ENCODE peak calls at places on chromosome 19, in six cellular contexts. One of them, this sample, is unnamed.

GRCh38 chr19:18460313-18460712 is 22.4 kb upstream of the ISYNA1 start:
- DNase-seq in uterus: peak
- DNase-seq in H54: no peak
- DNase-seq in body of pancreas: peak
- DNase-seq in HCT116: no peak
- DNase-seq in endothelial cell of umbilical vein: no peak
- DNase-seq in this sample: no peak

GRCh38 chr19:32453736-32454135 is 48.2 kb downstream of the DPY19L3 start:
- DNase-seq in uterus: no peak
- DNase-seq in H54: no peak
- DNase-seq in body of pancreas: no peak
- DNase-seq in HCT116: no peak
- DNase-seq in endothelial cell of umbilical vein: peak
- DNase-seq in this sample: no peak

GRCh38 chr19:22422220-22422619 is at the start of gene ZNF98:
- DNase-seq in uterus: peak
- DNase-seq in H54: no peak
- DNase-seq in body of pancreas: peak
- DNase-seq in HCT116: no peak
- DNase-seq in endothelial cell of umbilical vein: no peak
- DNase-seq in this sample: no peak

GRCh38 chr19:4524808-4525562 is 6.7 kb upstream of the PLIN4 start:
- DNase-seq in uterus: no peak
- DNase-seq in H54: peak
- DNase-seq in body of pancreas: peak
- DNase-seq in HCT116: peak
- DNase-seq in endothelial cell of umbilical vein: peak
- DNase-seq in this sample: peak

GRCh38 chr19:8366121-8366581 is 2.2 kb downstream of the ANGPTL4 start:
- DNase-seq in uterus: no peak
- DNase-seq in H54: peak
- DNase-seq in body of pancreas: peak
- DNase-seq in HCT116: no peak
- DNase-seq in endothelial cell of umbilical vein: no peak
- DNase-seq in this sample: no peak

GRCh38 chr19:32459199-32459865 is 53.8 kb downstream of the DPY19L3 start:
- DNase-seq in uterus: no peak
- DNase-seq in H54: no peak
- DNase-seq in body of pancreas: no peak
- DNase-seq in HCT116: no peak
- DNase-seq in endothelial cell of umbilical vein: no peak
- DNase-seq in this sample: no peak

GRCh38 chr19:35083678-35084077 is 31.9 kb upstream of the FXYD3 start:
- DNase-seq in uterus: no peak
- DNase-seq in H54: no peak
- DNase-seq in body of pancreas: no peak
- DNase-seq in HCT116: no peak
- DNase-seq in endothelial cell of umbilical vein: no peak
- DNase-seq in this sample: no peak

GRCh38 chr19:32749361-32749760 is 29.8 kb downstream of the TDRD12 start:
- DNase-seq in uterus: no peak
- DNase-seq in H54: no peak
- DNase-seq in body of pancreas: no peak
- DNase-seq in HCT116: no peak
- DNase-seq in endothelial cell of umbilical vein: no peak
- DNase-seq in this sample: no peak

GRCh38 chr19:50817941-50818858 is 5.4 kb downstream of the KLK1 start:
- DNase-seq in uterus: no peak
- DNase-seq in H54: peak
- DNase-seq in body of pancreas: peak
- DNase-seq in HCT116: peak
- DNase-seq in endothelial cell of umbilical vein: peak
- DNase-seq in this sample: peak

GRCh38 chr19:42514449-42514848 is 13.8 kb downstream of the CEACAM1 start:
- DNase-seq in uterus: no peak
- DNase-seq in H54: no peak
- DNase-seq in body of pancreas: no peak
- DNase-seq in HCT116: no peak
- DNase-seq in endothelial cell of umbilical vein: no peak
- DNase-seq in this sample: no peak

GRCh38 chr19:42074513-42075363 is 1.2 kb upstream of the ZNF574 start:
- DNase-seq in uterus: peak
- DNase-seq in H54: no peak
- DNase-seq in body of pancreas: peak
- DNase-seq in HCT116: no peak
- DNase-seq in endothelial cell of umbilical vein: no peak
- DNase-seq in this sample: peak

GRCh38 chr19:56258272-56258671 is 14.3 kb upstream of the EDDM13 start:
- DNase-seq in uterus: no peak
- DNase-seq in H54: no peak
- DNase-seq in body of pancreas: no peak
- DNase-seq in HCT116: no peak
- DNase-seq in endothelial cell of umbilical vein: no peak
- DNase-seq in this sample: no peak

DNA sequence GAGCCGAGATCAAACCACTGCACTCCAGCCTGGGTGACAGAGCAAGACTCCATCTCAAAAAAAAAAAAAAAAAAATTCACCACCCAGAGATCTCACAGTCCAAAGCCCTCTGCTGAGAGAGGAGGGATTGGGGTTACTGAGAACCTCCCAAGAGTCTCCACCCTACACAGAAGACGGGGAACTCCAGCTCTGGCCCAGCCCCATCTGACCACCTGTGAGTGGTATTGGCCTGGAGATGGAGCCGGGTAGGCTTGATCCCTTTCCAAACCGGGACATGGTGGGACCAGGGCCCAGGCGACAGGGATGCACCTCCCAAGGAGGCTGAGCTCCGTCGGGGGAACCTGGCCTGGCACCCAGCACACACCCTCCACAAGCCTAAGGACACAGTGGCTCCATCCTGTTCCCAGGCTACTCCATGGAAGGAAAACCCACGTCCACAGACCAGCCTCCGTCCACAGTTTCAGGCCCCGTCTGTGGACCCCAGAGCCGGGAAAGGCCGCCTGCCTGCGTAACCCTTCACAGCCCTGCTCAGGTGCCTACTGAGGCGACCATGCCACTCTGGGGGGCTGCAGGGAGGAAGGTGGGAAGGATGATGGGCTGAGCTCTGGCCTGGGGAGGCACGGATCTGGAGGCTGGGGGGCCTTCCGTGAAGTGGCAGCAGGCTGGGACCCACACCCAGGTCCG is 1.8 kb downstream of the TMEM259 start:
- DNase-seq in uterus: no peak
- DNase-seq in H54: no peak
- DNase-seq in body of pancreas: peak
- DNase-seq in HCT116: no peak
- DNase-seq in endothelial cell of umbilical vein: no peak
- DNase-seq in this sample: no peak
- TF ChIP-seq POLR2A in uterus: no peak
- TF ChIP-seq POLR2A in H54: no peak
- TF ChIP-seq POLR2A in body of pancreas: no peak
- TF ChIP-seq POLR2A in HCT116: no peak
- TF ChIP-seq POLR2A in endothelial cell of umbilical vein: no peak
- TF ChIP-seq POLR2A in this sample: no peak

DNA sequence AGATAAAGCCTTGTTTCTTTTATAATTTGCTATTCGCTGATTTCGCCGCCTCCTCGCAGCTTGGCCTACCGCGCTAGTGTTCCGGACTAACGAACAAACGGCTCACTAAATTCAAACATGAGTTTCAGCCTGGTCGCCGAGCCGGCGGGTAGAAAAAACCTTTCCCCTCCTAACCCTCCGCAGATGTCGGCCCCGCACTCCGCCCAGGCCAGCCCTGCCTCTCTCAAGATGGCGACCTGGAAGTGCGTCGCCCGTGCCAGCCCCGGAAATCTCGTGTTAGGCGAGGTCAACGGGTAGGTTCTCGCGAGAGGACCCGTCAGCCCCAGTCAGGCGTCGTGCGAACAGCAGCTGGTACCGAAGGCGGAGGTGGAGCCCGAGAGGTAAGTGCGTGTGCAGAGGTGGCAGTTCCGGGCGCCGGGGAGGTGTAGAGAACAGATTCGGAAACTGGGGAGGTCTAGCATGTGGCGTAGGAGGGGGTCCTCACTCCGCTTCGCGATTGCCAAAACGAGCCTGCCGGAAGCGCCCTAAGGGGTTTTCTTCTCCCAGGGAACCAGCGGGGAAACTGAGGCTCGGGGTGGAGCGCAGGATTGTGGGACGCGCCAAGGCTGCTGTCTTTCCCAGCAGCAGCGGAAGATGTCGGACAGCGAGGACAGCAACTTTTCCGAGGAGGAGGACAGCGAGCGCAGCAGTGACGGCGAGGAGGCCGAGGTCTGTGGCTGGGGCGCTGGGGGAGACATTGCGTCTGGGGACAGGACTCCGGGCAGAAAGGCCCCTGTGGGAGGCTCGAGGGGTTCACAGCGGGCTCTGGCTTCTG is at the start of gene SUPT5H:
- DNase-seq in uterus: peak
- DNase-seq in H54: peak
- DNase-seq in body of pancreas: peak
- DNase-seq in HCT116: peak
- DNase-seq in endothelial cell of umbilical vein: peak
- DNase-seq in this sample: peak
- TF ChIP-seq POLR2A in uterus: peak
- TF ChIP-seq POLR2A in H54: peak
- TF ChIP-seq POLR2A in body of pancreas: peak
- TF ChIP-seq POLR2A in HCT116: peak
- TF ChIP-seq POLR2A in endothelial cell of umbilical vein: peak
- TF ChIP-seq POLR2A in this sample: peak

GRCh38 chr19:2973229-2973628 is 4.1 kb upstream of the TLE6 start:
- DNase-seq in uterus: peak
- DNase-seq in H54: no peak
- DNase-seq in body of pancreas: no peak
- DNase-seq in HCT116: no peak
- DNase-seq in endothelial cell of umbilical vein: no peak
- DNase-seq in this sample: no peak
- TF ChIP-seq POLR2A in uterus: no peak
- TF ChIP-seq POLR2A in H54: no peak
- TF ChIP-seq POLR2A in body of pancreas: no peak
- TF ChIP-seq POLR2A in HCT116: no peak
- TF ChIP-seq POLR2A in endothelial cell of umbilical vein: no peak
- TF ChIP-seq POLR2A in this sample: no peak

GRCh38 chr19:6577410-6578125 is 13.4 kb downstream of the CD70 start:
- DNase-seq in uterus: no peak
- DNase-seq in H54: no peak
- DNase-seq in body of pancreas: no peak
- DNase-seq in HCT116: no peak
- DNase-seq in endothelial cell of umbilical vein: peak
- DNase-seq in this sample: no peak
- TF ChIP-seq POLR2A in uterus: no peak
- TF ChIP-seq POLR2A in H54: no peak
- TF ChIP-seq POLR2A in body of pancreas: no peak
- TF ChIP-seq POLR2A in HCT116: no peak
- TF ChIP-seq POLR2A in endothelial cell of umbilical vein: no peak
- TF ChIP-seq POLR2A in this sample: peak

DNA sequence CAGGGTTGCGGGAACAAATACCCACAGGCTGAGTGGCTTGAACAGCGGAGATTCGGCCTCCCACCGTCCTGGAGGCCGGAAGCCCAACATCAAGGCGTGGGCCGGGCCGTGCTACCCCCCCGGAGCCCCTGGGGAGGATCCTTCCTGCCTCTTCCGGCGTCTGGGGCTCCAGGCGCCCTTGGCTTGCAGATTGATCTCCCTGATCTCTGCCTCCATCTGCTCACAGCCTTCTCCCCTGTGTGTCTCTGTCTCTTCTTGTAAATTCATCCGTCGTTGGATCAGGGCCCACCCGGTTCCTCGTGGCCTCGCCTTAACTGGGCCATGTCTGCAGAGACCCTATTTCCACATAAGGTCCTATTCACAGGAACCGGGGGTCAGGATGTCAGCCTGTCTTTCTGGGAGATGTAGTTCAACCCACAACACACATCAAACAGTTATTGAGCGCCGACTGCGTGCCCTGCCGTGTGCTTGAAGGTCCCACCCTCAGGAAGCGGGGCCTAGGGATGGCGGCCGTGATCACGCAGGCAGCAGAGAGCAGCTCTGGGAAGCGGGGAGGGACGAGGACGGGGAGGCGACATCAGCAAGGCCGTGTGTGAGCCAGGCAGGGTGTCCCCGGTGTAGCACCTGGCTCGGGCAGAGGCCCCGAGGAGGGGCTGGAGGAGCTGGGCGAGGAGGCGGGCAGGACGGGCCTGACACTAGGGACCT is 21.3 kb downstream of the HCN2 start:
- DNase-seq in uterus: no peak
- DNase-seq in H54: peak
- DNase-seq in body of pancreas: peak
- DNase-seq in HCT116: no peak
- DNase-seq in endothelial cell of umbilical vein: no peak
- DNase-seq in this sample: peak
- TF ChIP-seq POLR2A in uterus: no peak
- TF ChIP-seq POLR2A in H54: peak
- TF ChIP-seq POLR2A in body of pancreas: no peak
- TF ChIP-seq POLR2A in HCT116: no peak
- TF ChIP-seq POLR2A in endothelial cell of umbilical vein: no peak
- TF ChIP-seq POLR2A in this sample: no peak

GRCh38 chr19:55225415-55225958 is 3.1 kb downstream of the TMEM86B start:
- DNase-seq in uterus: no peak
- DNase-seq in H54: no peak
- DNase-seq in body of pancreas: no peak
- DNase-seq in HCT116: no peak
- DNase-seq in endothelial cell of umbilical vein: no peak
- DNase-seq in this sample: no peak
- TF ChIP-seq POLR2A in uterus: no peak
- TF ChIP-seq POLR2A in H54: no peak
- TF ChIP-seq POLR2A in body of pancreas: no peak
- TF ChIP-seq POLR2A in HCT116: no peak
- TF ChIP-seq POLR2A in endothelial cell of umbilical vein: no peak
- TF ChIP-seq POLR2A in this sample: peak

GRCh38 chr19:16330368-16330801 is 5.8 kb downstream of the KLF2 start:
- DNase-seq in uterus: peak
- DNase-seq in H54: peak
- DNase-seq in body of pancreas: peak
- DNase-seq in HCT116: peak
- DNase-seq in endothelial cell of umbilical vein: peak
- DNase-seq in this sample: peak
- TF ChIP-seq POLR2A in uterus: no peak
- TF ChIP-seq POLR2A in H54: peak
- TF ChIP-seq POLR2A in body of pancreas: no peak
- TF ChIP-seq POLR2A in HCT116: no peak
- TF ChIP-seq POLR2A in endothelial cell of umbilical vein: no peak
- TF ChIP-seq POLR2A in this sample: no peak

This sample was measured in GM12892.